ENCODE peak calls at places on chromosomes 13 and 19, in ten cellular contexts. One of them, this sample, is unnamed.

GRCh38 chr13:18951412-18951811 is 230.2 kb downstream of the TUBA3C start:
- DNase-seq in tibial artery: no peak
- DNase-seq in aorta: peak; percentile 25
- DNase-seq in iris pigment epithelial cell: no peak
- DNase-seq in stimulated activated CD4-positive, alpha-beta T cell treated with anti-CD3 and anti-CD28 coated beads, Interleukin-15, amount 100 ng/mL, for 24 hours: no peak
- DNase-seq in NAMALWA: no peak
- DNase-seq in brain pericyte: no peak
- DNase-seq in heart left ventricle: no peak
- DNase-seq in immature natural killer cell: no peak
- DNase-seq in HT1080: no peak
- DNase-seq in this sample: no peak

GRCh38 chr19:45526143-45526542 is 18.9 kb downstream of the VASP start:
- DNase-seq in brain pericyte: no peak
- DNase-seq in stimulated activated CD4-positive, alpha-beta T cell treated with anti-CD3 and anti-CD28 coated beads, Interleukin-15, amount 100 ng/mL, for 24 hours: no peak
- DNase-seq in tibial artery: peak; percentile 85
- DNase-seq in HT1080: peak; percentile 66
- DNase-seq in aorta: no peak
- DNase-seq in iris pigment epithelial cell: peak; percentile 51
- DNase-seq in heart left ventricle: peak; percentile 72
- DNase-seq in immature natural killer cell: no peak
- DNase-seq in NAMALWA: no peak
- DNase-seq in this sample: peak; percentile 76

GRCh38 chr13:25406377-25406776 is 34.6 kb downstream of the ATP8A2 start:
- DNase-seq in stimulated activated CD4-positive, alpha-beta T cell treated with anti-CD3 and anti-CD28 coated beads, Interleukin-15, amount 100 ng/mL, for 24 hours: no peak
- DNase-seq in NAMALWA: peak; percentile 12
- DNase-seq in heart left ventricle: no peak
- DNase-seq in tibial artery: no peak
- DNase-seq in brain pericyte: no peak
- DNase-seq in HT1080: no peak
- DNase-seq in aorta: no peak
- DNase-seq in immature natural killer cell: no peak
- DNase-seq in iris pigment epithelial cell: no peak
- DNase-seq in this sample: no peak

GRCh38 chr13:45749026-45749759 is 47.1 kb downstream of the CBY2 start:
- DNase-seq in aorta: no peak
- DNase-seq in immature natural killer cell: no peak
- DNase-seq in heart left ventricle: no peak
- DNase-seq in brain pericyte: no peak
- DNase-seq in stimulated activated CD4-positive, alpha-beta T cell treated with anti-CD3 and anti-CD28 coated beads, Interleukin-15, amount 100 ng/mL, for 24 hours: no peak
- DNase-seq in NAMALWA: no peak
- DNase-seq in tibial artery: no peak
- DNase-seq in iris pigment epithelial cell: no peak
- DNase-seq in HT1080: no peak
- DNase-seq in this sample: peak; percentile 9

GRCh38 chr19:36032251-36033104 is at the start of gene CLIP3:
- DNase-seq in tibial artery: peak; percentile 86
- DNase-seq in NAMALWA: no peak
- DNase-seq in brain pericyte: no peak
- DNase-seq in stimulated activated CD4-positive, alpha-beta T cell treated with anti-CD3 and anti-CD28 coated beads, Interleukin-15, amount 100 ng/mL, for 24 hours: peak; percentile 56
- DNase-seq in heart left ventricle: peak; percentile 78
- DNase-seq in HT1080: no peak
- DNase-seq in iris pigment epithelial cell: peak; percentile 48
- DNase-seq in immature natural killer cell: no peak
- DNase-seq in aorta: peak; percentile 83
- DNase-seq in this sample: peak; percentile 82

GRCh38 chr13:79519252-79519651 is 38.3 kb downstream of the NDFIP2 start:
- DNase-seq in brain pericyte: no peak
- DNase-seq in tibial artery: no peak
- DNase-seq in stimulated activated CD4-positive, alpha-beta T cell treated with anti-CD3 and anti-CD28 coated beads, Interleukin-15, amount 100 ng/mL, for 24 hours: no peak
- DNase-seq in aorta: no peak
- DNase-seq in immature natural killer cell: no peak
- DNase-seq in iris pigment epithelial cell: peak; percentile 52
- DNase-seq in heart left ventricle: no peak
- DNase-seq in HT1080: no peak
- DNase-seq in NAMALWA: no peak
- DNase-seq in this sample: no peak

GRCh38 chr13:41458187-41458938 is 1.0 kb downstream of the RGCC start:
- DNase-seq in heart left ventricle: peak; percentile 32
- DNase-seq in aorta: peak; percentile 69
- DNase-seq in stimulated activated CD4-positive, alpha-beta T cell treated with anti-CD3 and anti-CD28 coated beads, Interleukin-15, amount 100 ng/mL, for 24 hours: peak; percentile 76
- DNase-seq in brain pericyte: no peak
- DNase-seq in HT1080: no peak
- DNase-seq in iris pigment epithelial cell: peak; percentile 26
- DNase-seq in NAMALWA: peak; percentile 59
- DNase-seq in immature natural killer cell: no peak
- DNase-seq in tibial artery: no peak
- DNase-seq in this sample: peak; percentile 43

GRCh38 chr19:34337747-34338146 is 27.2 kb upstream of the GPI start:
- DNase-seq in heart left ventricle: no peak
- DNase-seq in immature natural killer cell: no peak
- DNase-seq in iris pigment epithelial cell: no peak
- DNase-seq in HT1080: no peak
- DNase-seq in brain pericyte: no peak
- DNase-seq in NAMALWA: no peak
- DNase-seq in aorta: no peak
- DNase-seq in tibial artery: no peak
- DNase-seq in stimulated activated CD4-positive, alpha-beta T cell treated with anti-CD3 and anti-CD28 coated beads, Interleukin-15, amount 100 ng/mL, for 24 hours: no peak
- DNase-seq in this sample: no peak

GRCh38 chr19:38544569-38545315 is 73.0 kb downstream of the MAP4K1 start:
- DNase-seq in NAMALWA: no peak
- DNase-seq in heart left ventricle: no peak
- DNase-seq in iris pigment epithelial cell: peak; percentile 32
- DNase-seq in HT1080: no peak
- DNase-seq in brain pericyte: no peak
- DNase-seq in tibial artery: no peak
- DNase-seq in aorta: no peak
- DNase-seq in immature natural killer cell: peak; percentile 33
- DNase-seq in stimulated activated CD4-positive, alpha-beta T cell treated with anti-CD3 and anti-CD28 coated beads, Interleukin-15, amount 100 ng/mL, for 24 hours: no peak
- DNase-seq in this sample: no peak

GRCh38 chr13:40061466-40062450 is 406.3 kb downstream of the COG6 start:
- DNase-seq in stimulated activated CD4-positive, alpha-beta T cell treated with anti-CD3 and anti-CD28 coated beads, Interleukin-15, amount 100 ng/mL, for 24 hours: no peak
- DNase-seq in HT1080: peak; percentile 18
- DNase-seq in NAMALWA: no peak
- DNase-seq in iris pigment epithelial cell: peak; percentile 57
- DNase-seq in heart left ventricle: no peak
- DNase-seq in immature natural killer cell: no peak
- DNase-seq in brain pericyte: no peak
- DNase-seq in aorta: no peak
- DNase-seq in tibial artery: no peak
- DNase-seq in this sample: no peak

GRCh38 chr13:110407531-110407930 is 100.4 kb downstream of the COL4A2 start:
- DNase-seq in NAMALWA: no peak
- DNase-seq in aorta: no peak
- DNase-seq in tibial artery: no peak
- DNase-seq in heart left ventricle: no peak
- DNase-seq in stimulated activated CD4-positive, alpha-beta T cell treated with anti-CD3 and anti-CD28 coated beads, Interleukin-15, amount 100 ng/mL, for 24 hours: no peak
- DNase-seq in immature natural killer cell: no peak
- DNase-seq in iris pigment epithelial cell: no peak
- DNase-seq in brain pericyte: no peak
- DNase-seq in HT1080: no peak
- DNase-seq in this sample: peak; percentile 67

GRCh38 chr19:41392775-41393174 is 4.4 kb downstream of the EXOSC5 start:
- DNase-seq in immature natural killer cell: no peak
- DNase-seq in stimulated activated CD4-positive, alpha-beta T cell treated with anti-CD3 and anti-CD28 coated beads, Interleukin-15, amount 100 ng/mL, for 24 hours: no peak
- DNase-seq in heart left ventricle: no peak
- DNase-seq in brain pericyte: no peak
- DNase-seq in aorta: no peak
- DNase-seq in tibial artery: no peak
- DNase-seq in NAMALWA: no peak
- DNase-seq in iris pigment epithelial cell: no peak
- DNase-seq in HT1080: no peak
- DNase-seq in this sample: no peak

GRCh38 chr19:8499048-8499833 is 3.2 kb downstream of the PRAM1 start:
- DNase-seq in tibial artery: no peak
- DNase-seq in heart left ventricle: no peak
- DNase-seq in iris pigment epithelial cell: no peak
- DNase-seq in HT1080: no peak
- DNase-seq in brain pericyte: no peak
- DNase-seq in NAMALWA: no peak
- DNase-seq in aorta: no peak
- DNase-seq in immature natural killer cell: no peak
- DNase-seq in stimulated activated CD4-positive, alpha-beta T cell treated with anti-CD3 and anti-CD28 coated beads, Interleukin-15, amount 100 ng/mL, for 24 hours: no peak
- DNase-seq in this sample: no peak

GRCh38 chr13:44191504-44192171 is 182.0 kb upstream of the SERP2 start:
- DNase-seq in stimulated activated CD4-positive, alpha-beta T cell treated with anti-CD3 and anti-CD28 coated beads, Interleukin-15, amount 100 ng/mL, for 24 hours: peak; percentile 41
- DNase-seq in NAMALWA: peak; percentile 78
- DNase-seq in HT1080: peak; percentile 31
- DNase-seq in heart left ventricle: peak; percentile 62
- DNase-seq in tibial artery: peak; percentile 74
- DNase-seq in aorta: no peak
- DNase-seq in immature natural killer cell: peak; percentile 5
- DNase-seq in iris pigment epithelial cell: peak; percentile 84
- DNase-seq in brain pericyte: peak; percentile 37
- DNase-seq in this sample: peak; percentile 69

GRCh38 chr19:7482584-7483439 is 6.0 kb downstream of the PEX11G start:
- DNase-seq in iris pigment epithelial cell: no peak
- DNase-seq in brain pericyte: no peak
- DNase-seq in aorta: peak; percentile 70
- DNase-seq in heart left ventricle: no peak
- DNase-seq in immature natural killer cell: no peak
- DNase-seq in HT1080: no peak
- DNase-seq in stimulated activated CD4-positive, alpha-beta T cell treated with anti-CD3 and anti-CD28 coated beads, Interleukin-15, amount 100 ng/mL, for 24 hours: no peak
- DNase-seq in tibial artery: no peak
- DNase-seq in NAMALWA: no peak
- DNase-seq in this sample: peak; percentile 77

GRCh38 chr19:44653977-44654784 is 10.5 kb downstream of the PVR start:
- DNase-seq in aorta: peak; percentile 89
- DNase-seq in brain pericyte: no peak
- DNase-seq in HT1080: peak; percentile 49
- DNase-seq in stimulated activated CD4-positive, alpha-beta T cell treated with anti-CD3 and anti-CD28 coated beads, Interleukin-15, amount 100 ng/mL, for 24 hours: peak; percentile 81
- DNase-seq in heart left ventricle: peak; percentile 77
- DNase-seq in immature natural killer cell: peak; percentile 32
- DNase-seq in tibial artery: peak; percentile 80
- DNase-seq in NAMALWA: peak; percentile 93
- DNase-seq in iris pigment epithelial cell: peak; percentile 47
- DNase-seq in this sample: peak; percentile 67

GRCh38 chr13:52892925-52893324 is 44.5 kb upstream of the PCDH8 start:
- DNase-seq in tibial artery: no peak
- DNase-seq in iris pigment epithelial cell: no peak
- DNase-seq in heart left ventricle: no peak
- DNase-seq in NAMALWA: no peak
- DNase-seq in immature natural killer cell: no peak
- DNase-seq in HT1080: peak; percentile 22
- DNase-seq in stimulated activated CD4-positive, alpha-beta T cell treated with anti-CD3 and anti-CD28 coated beads, Interleukin-15, amount 100 ng/mL, for 24 hours: no peak
- DNase-seq in aorta: no peak
- DNase-seq in brain pericyte: no peak
- DNase-seq in this sample: no peak

GRCh38 chr19:33905937-33906577 is 109.4 kb downstream of the KCTD15 start:
- DNase-seq in iris pigment epithelial cell: peak; percentile 20
- DNase-seq in immature natural killer cell: no peak
- DNase-seq in stimulated activated CD4-positive, alpha-beta T cell treated with anti-CD3 and anti-CD28 coated beads, Interleukin-15, amount 100 ng/mL, for 24 hours: peak; percentile 25
- DNase-seq in heart left ventricle: peak; percentile 86
- DNase-seq in tibial artery: peak; percentile 69
- DNase-seq in HT1080: no peak
- DNase-seq in NAMALWA: no peak
- DNase-seq in aorta: peak; percentile 68
- DNase-seq in brain pericyte: no peak
- DNase-seq in this sample: peak; percentile 88

GRCh38 chr13:99086149-99086868 is 108.4 kb upstream of the DOCK9 start:
- DNase-seq in aorta: peak; percentile 68
- DNase-seq in brain pericyte: no peak
- DNase-seq in HT1080: peak; percentile 44
- DNase-seq in heart left ventricle: peak; percentile 53
- DNase-seq in tibial artery: peak; percentile 75
- DNase-seq in iris pigment epithelial cell: peak; percentile 74
- DNase-seq in immature natural killer cell: peak; percentile 73
- DNase-seq in stimulated activated CD4-positive, alpha-beta T cell treated with anti-CD3 and anti-CD28 coated beads, Interleukin-15, amount 100 ng/mL, for 24 hours: peak; percentile 76
- DNase-seq in NAMALWA: peak; percentile 81
- DNase-seq in this sample: peak; percentile 82

GRCh38 chr13:33072282-33072681 is 56.1 kb downstream of the KL start:
- DNase-seq in NAMALWA: no peak
- DNase-seq in aorta: no peak
- DNase-seq in immature natural killer cell: no peak
- DNase-seq in stimulated activated CD4-positive, alpha-beta T cell treated with anti-CD3 and anti-CD28 coated beads, Interleukin-15, amount 100 ng/mL, for 24 hours: no peak
- DNase-seq in heart left ventricle: no peak
- DNase-seq in iris pigment epithelial cell: no peak
- DNase-seq in HT1080: no peak
- DNase-seq in tibial artery: no peak
- DNase-seq in brain pericyte: no peak
- DNase-seq in this sample: no peak

GRCh38 chr13:21936674-21937073 is 265.8 kb downstream of the FGF9 start:
- DNase-seq in stimulated activated CD4-positive, alpha-beta T cell treated with anti-CD3 and anti-CD28 coated beads, Interleukin-15, amount 100 ng/mL, for 24 hours: no peak
- DNase-seq in brain pericyte: no peak
- DNase-seq in iris pigment epithelial cell: no peak
- DNase-seq in heart left ventricle: no peak
- DNase-seq in tibial artery: no peak
- DNase-seq in NAMALWA: no peak
- DNase-seq in HT1080: no peak
- DNase-seq in immature natural killer cell: no peak
- DNase-seq in aorta: no peak
- DNase-seq in this sample: no peak

GRCh38 chr19:47369923-47370625 is 21.0 kb downstream of the DHX34 start:
- DNase-seq in tibial artery: no peak
- DNase-seq in iris pigment epithelial cell: peak; percentile 90
- DNase-seq in brain pericyte: peak; percentile 92
- DNase-seq in HT1080: peak; percentile 69
- DNase-seq in heart left ventricle: no peak
- DNase-seq in NAMALWA: no peak
- DNase-seq in immature natural killer cell: no peak
- DNase-seq in stimulated activated CD4-positive, alpha-beta T cell treated with anti-CD3 and anti-CD28 coated beads, Interleukin-15, amount 100 ng/mL, for 24 hours: no peak
- DNase-seq in aorta: no peak
- DNase-seq in this sample: no peak

GRCh38 chr19:46633130-46633529 is 2.9 kb downstream of the GNG8 start:
- DNase-seq in HT1080: no peak
- DNase-seq in brain pericyte: no peak
- DNase-seq in aorta: no peak
- DNase-seq in immature natural killer cell: no peak
- DNase-seq in NAMALWA: no peak
- DNase-seq in tibial artery: no peak
- DNase-seq in stimulated activated CD4-positive, alpha-beta T cell treated with anti-CD3 and anti-CD28 coated beads, Interleukin-15, amount 100 ng/mL, for 24 hours: no peak
- DNase-seq in heart left ventricle: no peak
- DNase-seq in iris pigment epithelial cell: no peak
- DNase-seq in this sample: no peak

GRCh38 chr13:23541221-23541620 is 29.0 kb upstream of the TNFRSF19 start:
- DNase-seq in tibial artery: no peak
- DNase-seq in immature natural killer cell: no peak
- DNase-seq in stimulated activated CD4-positive, alpha-beta T cell treated with anti-CD3 and anti-CD28 coated beads, Interleukin-15, amount 100 ng/mL, for 24 hours: no peak
- DNase-seq in iris pigment epithelial cell: peak; percentile 39
- DNase-seq in heart left ventricle: no peak
- DNase-seq in brain pericyte: no peak
- DNase-seq in NAMALWA: no peak
- DNase-seq in aorta: no peak
- DNase-seq in HT1080: no peak
- DNase-seq in this sample: no peak

GRCh38 chr13:49641810-49642291 is 13.5 kb downstream of the ARL11 start:
- DNase-seq in heart left ventricle: peak; percentile 39
- DNase-seq in iris pigment epithelial cell: peak; percentile 94
- DNase-seq in HT1080: peak; percentile 55
- DNase-seq in aorta: peak; percentile 83
- DNase-seq in NAMALWA: peak; percentile 31
- DNase-seq in brain pericyte: no peak
- DNase-seq in tibial artery: peak; percentile 79
- DNase-seq in immature natural killer cell: no peak
- DNase-seq in stimulated activated CD4-positive, alpha-beta T cell treated with anti-CD3 and anti-CD28 coated beads, Interleukin-15, amount 100 ng/mL, for 24 hours: no peak
- DNase-seq in this sample: peak; percentile 73

GRCh38 chr13:42696191-42696590 is 85.2 kb upstream of the FAM216B start:
- DNase-seq in immature natural killer cell: no peak
- DNase-seq in NAMALWA: no peak
- DNase-seq in HT1080: peak; percentile 76
- DNase-seq in brain pericyte: no peak
- DNase-seq in tibial artery: no peak
- DNase-seq in stimulated activated CD4-positive, alpha-beta T cell treated with anti-CD3 and anti-CD28 coated beads, Interleukin-15, amount 100 ng/mL, for 24 hours: no peak
- DNase-seq in iris pigment epithelial cell: peak; percentile 88
- DNase-seq in heart left ventricle: no peak
- DNase-seq in aorta: no peak
- DNase-seq in this sample: no peak

GRCh38 chr13:76856141-76856571 is 30.0 kb downstream of the KCTD12 start:
- DNase-seq in brain pericyte: no peak
- DNase-seq in NAMALWA: peak; percentile 43
- DNase-seq in immature natural killer cell: no peak
- DNase-seq in iris pigment epithelial cell: peak; percentile 93
- DNase-seq in heart left ventricle: no peak
- DNase-seq in stimulated activated CD4-positive, alpha-beta T cell treated with anti-CD3 and anti-CD28 coated beads, Interleukin-15, amount 100 ng/mL, for 24 hours: no peak
- DNase-seq in aorta: no peak
- DNase-seq in HT1080: peak; percentile 68
- DNase-seq in tibial artery: no peak
- DNase-seq in this sample: no peak

GRCh38 chr13:26585136-26585535 is 27.7 kb downstream of the WASF3 start:
- DNase-seq in iris pigment epithelial cell: peak; percentile 17
- DNase-seq in NAMALWA: no peak
- DNase-seq in heart left ventricle: no peak
- DNase-seq in aorta: no peak
- DNase-seq in immature natural killer cell: no peak
- DNase-seq in stimulated activated CD4-positive, alpha-beta T cell treated with anti-CD3 and anti-CD28 coated beads, Interleukin-15, amount 100 ng/mL, for 24 hours: no peak
- DNase-seq in HT1080: no peak
- DNase-seq in tibial artery: no peak
- DNase-seq in brain pericyte: no peak
- DNase-seq in this sample: no peak